ENCODE peak calls at places on chromosomes 12 and 14, in seven cellular contexts. M is NCI-H524 treated with DMSO at 0.1 percent for 48 hours, P is astrocyte of the hippocampus, L is IMR-90, J is SHP77, W is gastrocnemius medialis, G is GM20000. F is an unnamed sample.

GRCh38 chr12:105947906-105948305 is 190.8 kb downstream of the NUAK1 start:
- DNase-seq in L (no peak), M (no peak), W (no peak), J (no peak), P (no peak), G (no peak), F (no peak)

GRCh38 chr14:100022772-100023451 is 42.3 kb upstream of the EVL start:
- DNase-seq in J (no peak), G (peak), M (no peak), W (peak), L (peak), P (no peak), F (no peak)

GRCh38 chr12:18583655-18584054 is 154.2 kb downstream of the PLCZ1 start:
- DNase-seq in W (no peak), M (no peak), P (no peak), L (no peak), G (no peak), J (no peak), F (no peak)

GRCh38 chr14:34931206-34931605 is 51.6 kb upstream of the SRP54 start:
- DNase-seq in W (no peak), P (no peak), G (no peak), M (no peak), L (peak), J (no peak), F (no peak)

GRCh38 chr12:4154672-4155225 is 118.8 kb upstream of the CCND2 start:
- DNase-seq in G (no peak), L (no peak), P (no peak), J (no peak), W (no peak), M (no peak), F (no peak)

GRCh38 chr12:101019193-101019592 is 190.8 kb downstream of the SLC5A8 start:
- DNase-seq in P (no peak), G (no peak), W (no peak), J (no peak), M (no peak), L (no peak), F (no peak)

GRCh38 chr14:72665259-72665658 is 228.6 kb downstream of the DPF3 start:
- DNase-seq in M (no peak), J (no peak), W (no peak), L (peak), G (no peak), P (peak), F (no peak)

GRCh38 chr12:3897400-3897910 is 24.3 kb upstream of the PARP11 start:
- DNase-seq in P (no peak), M (no peak), L (no peak), J (no peak), G (no peak), W (no peak), F (no peak)

GRCh38 chr12:65432606-65433005 is 154.1 kb downstream of the MSRB3 start:
- DNase-seq in G (no peak), L (no peak), P (no peak), W (no peak), J (no peak), M (no peak), F (no peak)

GRCh38 chr12:26471560-26471959 is 276.2 kb downstream of the SSPN start:
- DNase-seq in G (peak), L (peak), J (no peak), M (no peak), P (peak), W (no peak), F (no peak)

GRCh38 chr12:120748242-120748641 is 22.6 kb downstream of the ACADS start:
- DNase-seq in P (no peak), W (no peak), G (no peak), M (no peak), L (no peak), J (no peak), F (no peak)

GRCh38 chr14:72892879-72893635 is 844 bp downstream of the DPF3 start:
- DNase-seq in L (no peak), W (no peak), M (no peak), P (peak), G (peak), J (no peak), F (no peak)

GRCh38 chr12:1993871-1994371 is 10.3 kb downstream of the DCP1B start:
- DNase-seq in W (no peak), G (no peak), J (no peak), M (no peak), L (peak), P (peak), F (no peak)

GRCh38 chr14:56933446-56933845 is 123.2 kb upstream of the OTX2 start:
- DNase-seq in P (no peak), W (no peak), L (no peak), M (no peak), J (no peak), G (no peak), F (no peak)

GRCh38 chr12:70590051-70590450 is 47.2 kb downstream of the PTPRB start:
- DNase-seq in L (peak), M (no peak), W (peak), P (peak), J (peak), G (peak), F (peak)

GRCh38 chr12:113392988-113393579 is 10.6 kb downstream of the SDS start:
- DNase-seq in P (no peak), G (peak), J (no peak), M (no peak), W (no peak), L (no peak), F (no peak)

GRCh38 chr12:67721216-67721615 is 72.7 kb downstream of the DYRK2 start:
- DNase-seq in G (no peak), J (no peak), L (no peak), P (no peak), W (no peak), M (no peak), F (no peak)

GRCh38 chr12:24121911-24122310 is 172.4 kb upstream of the SOX5 start:
- DNase-seq in L (no peak), M (no peak), W (no peak), P (peak), G (no peak), J (no peak), F (no peak)

GRCh38 chr12:52198454-52199215 is 6.8 kb upstream of the KRT80 start:
- DNase-seq in M (no peak), W (no peak), J (no peak), G (no peak), P (no peak), L (no peak), F (no peak)

F was measured in tibial nerve.